ENCODE peak calls at places on chromosomes 16 and 17, in nine cellular contexts. Q is IMR-90, R is colonic mucosa, F is ascending aorta, G is left ventricle myocardium inferior, Z is GM23338, X is testis, Y is mucosa of descending colon, J is A549. W is an unnamed sample. For H3K4me1, the result is how much of the 10 kb centered on the place peaks cover.

GRCh38 chr17:48565024-48565558 is 13.1 kb downstream of the HOXB4 start:
- DNase-seq in Q (no peak), R (no peak), F (no peak), G (no peak), Z (no peak), X (no peak), Y (no peak), J (no peak), W (no peak)

GRCh38 chr17:77424585-77425344 is 284.0 kb downstream of the SEC14L1 start:
- DNase-seq in Q (peak), R (peak), F (peak), G (peak), Z (no peak), X (peak), Y (peak), J (peak), W (peak)

GRCh38 chr16:57191056-57191536 is 5.0 kb downstream of the RSPRY1 start:
- DNase-seq in Q (peak), R (no peak), F (no peak), G (no peak), Z (no peak), X (no peak), Y (no peak), J (no peak), W (no peak)

GRCh38 chr16:17801024-17801423 is 330.3 kb upstream of the XYLT1 start:
- DNase-seq in Q (peak), R (no peak), F (no peak), G (no peak), Z (no peak), X (no peak), Y (no peak), J (no peak), W (no peak)

GRCh38 chr17:4588391-4588790 is 4.1 kb downstream of the SMTNL2 start:
- DNase-seq in Q (no peak), R (no peak), F (no peak), G (peak), Z (no peak), X (no peak), Y (no peak), J (no peak), W (no peak)

GRCh38 chr16:48963306-48963705 is 318.3 kb downstream of the CBLN1 start:
- DNase-seq in Q (peak), R (no peak), F (no peak), G (no peak), Z (no peak), X (no peak), Y (no peak), J (peak), W (no peak)

GRCh38 chr16:89116341-89117238 is 22.9 kb downstream of the ACSF3 start:
- DNase-seq in Q (no peak), R (no peak), F (no peak), G (peak), Z (no peak), X (no peak), Y (peak), J (no peak), W (peak)

GRCh38 chr16:89619880-89620279 is 6.4 kb downstream of the DPEP1 start:
- DNase-seq in Q (no peak), R (no peak), F (no peak), G (no peak), Z (no peak), X (peak), Y (no peak), J (no peak), W (no peak)

GRCh38 chr17:46044286-46044928 is 45.4 kb downstream of the STH start:
- DNase-seq in Q (peak), R (peak), F (peak), G (no peak), Z (peak), X (peak), Y (no peak), J (peak), W (peak)

GRCh38 chr17:42133461-42134041 is 10.9 kb downstream of the HSPB9 start:
- DNase-seq in Q (no peak), R (no peak), F (no peak), G (no peak), Z (no peak), X (no peak), Y (no peak), J (no peak), W (no peak)

GRCh38 chr17:27993161-27993695 is 49.2 kb upstream of the NLK start:
- DNase-seq in Q (no peak), R (no peak), F (no peak), G (no peak), Z (no peak), X (no peak), Y (no peak), J (no peak), W (no peak)

GRCh38 chr16:8869212-8869987 is 594 bp upstream of the CARHSP1 start:
- DNase-seq in Q (no peak), R (no peak), F (no peak), G (no peak), Z (peak), X (no peak), Y (peak), J (no peak), W (no peak)

GRCh38 chr17:29588561-29589411 is 662 bp downstream of the GIT1 start:
- DNase-seq in Q (peak), R (peak), F (no peak), G (no peak), Z (peak), X (peak), Y (peak), J (peak), W (no peak)

GRCh38 chr17:35796942-35797341 is 1.5 kb upstream of the MMP28 start:
- DNase-seq in Q (no peak), R (peak), F (no peak), G (no peak), Z (no peak), X (no peak), Y (no peak), J (no peak), W (no peak)

GRCh38 chr17:79085154-79085920 is 10.7 kb downstream of the ENGASE start:
- DNase-seq in Q (no peak), R (no peak), F (no peak), G (no peak), Z (no peak), X (no peak), Y (no peak), J (no peak), W (no peak)

GRCh38 chr17:20924306-20924705 is 118.5 kb downstream of the USP22 start:
- DNase-seq in Q (no peak), R (no peak), F (no peak), G (no peak), Z (no peak), X (no peak), Y (no peak), J (no peak), W (no peak)
- H3K4me1 ChIP-seq in Q (under half), R (under half), F (under half), G (under half), Z (under half), X (under half), Y (under half), J (under half), W (half or more)

DNA sequence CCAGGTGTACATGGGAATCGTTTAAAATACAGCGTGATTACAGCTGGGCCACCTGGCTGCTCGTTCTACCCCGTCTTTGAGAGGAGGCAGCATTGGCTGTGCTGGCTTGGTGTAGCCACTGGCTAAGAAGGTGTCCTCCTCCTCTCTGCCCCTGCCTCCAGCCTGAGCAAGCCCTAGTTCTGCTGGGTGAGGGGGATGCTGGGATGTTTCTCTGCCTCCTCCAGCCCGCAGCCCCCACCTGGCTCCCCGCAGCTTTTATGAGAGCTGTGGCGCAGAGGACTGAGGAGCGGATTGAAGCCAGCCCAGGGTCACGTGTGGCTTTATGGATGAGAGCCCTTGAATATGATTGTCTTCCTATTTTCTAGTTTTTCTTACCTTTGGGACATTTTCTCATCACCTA is 282.7 kb downstream of the SNX29 start:
- DNase-seq in Q (no peak), R (no peak), F (no peak), G (no peak), Z (no peak), X (no peak), Y (no peak), J (no peak), W (no peak)
- H3K4me1 ChIP-seq in Q (under half), R (under half), F (under half), G (under half), Z (under half), X (under half), Y (under half), J (under half), W (under half)

DNA sequence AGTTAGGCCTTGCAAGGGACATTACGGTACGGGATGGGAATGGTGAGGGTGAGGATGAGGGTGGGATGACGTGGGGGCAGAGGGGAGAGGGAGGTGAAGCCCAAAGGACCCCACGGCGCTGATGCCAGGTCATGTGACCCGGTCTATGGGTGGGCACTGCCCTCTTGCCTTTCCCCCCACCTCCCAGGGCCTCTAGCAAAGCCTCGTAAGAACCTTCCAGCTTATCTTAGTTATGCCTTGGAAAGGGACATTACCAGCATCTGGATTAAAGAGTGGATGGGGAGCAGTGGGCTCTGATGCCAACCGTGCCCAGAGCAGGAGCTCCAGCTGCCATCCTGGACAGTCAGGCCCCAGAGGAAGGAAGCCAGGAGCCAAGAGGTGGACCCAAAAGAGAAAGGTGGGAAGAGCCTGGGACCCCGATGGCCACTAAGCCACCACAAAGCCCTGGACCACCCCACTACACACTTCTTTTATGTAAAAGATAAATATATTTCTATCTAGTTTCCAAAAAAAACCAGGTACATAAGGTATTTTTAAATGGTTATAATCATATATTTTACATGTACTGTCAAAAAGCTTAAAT is 40.9 kb downstream of the TK2 start:
- DNase-seq in Q (no peak), R (no peak), F (peak), G (no peak), Z (no peak), X (no peak), Y (no peak), J (no peak), W (no peak)
- H3K4me1 ChIP-seq in Q (under half), R (under half), F (half or more), G (half or more), Z (under half), X (under half), Y (under half), J (half or more), W (half or more)

DNA sequence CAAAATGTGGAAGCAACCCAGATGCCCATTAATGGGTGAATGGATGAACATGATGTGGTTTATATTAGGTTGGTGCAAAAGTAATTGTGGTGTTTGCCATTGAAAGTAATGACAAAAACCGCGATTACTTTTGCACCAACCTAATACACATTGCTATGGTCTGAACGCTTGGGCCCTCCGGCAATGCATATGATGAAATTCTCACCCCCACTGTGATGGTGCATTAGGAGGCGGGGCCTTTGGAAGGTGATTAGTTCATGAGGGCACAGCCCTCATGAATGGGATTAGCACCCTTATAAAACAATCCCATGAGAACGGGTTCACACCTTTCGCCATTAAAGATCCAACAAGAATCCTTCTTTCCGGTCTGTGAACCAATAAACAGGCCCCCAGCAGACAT is 25.3 kb upstream of the PRM1 start:
- DNase-seq in Q (no peak), R (no peak), F (no peak), G (no peak), Z (no peak), X (no peak), Y (no peak), J (no peak), W (no peak)
- H3K4me1 ChIP-seq in Q (under half), R (under half), F (under half), G (under half), Z (under half), X (under half), Y (under half), J (under half), W (under half)

GRCh38 chr16:85531516-85531915 is 81.6 kb upstream of the GSE1 start:
- DNase-seq in Q (no peak), R (no peak), F (no peak), G (no peak), Z (no peak), X (no peak), Y (no peak), J (no peak), W (no peak)
- H3K4me1 ChIP-seq in Q (under half), R (under half), F (under half), G (half or more), Z (under half), X (under half), Y (under half), J (under half), W (under half)

DNA sequence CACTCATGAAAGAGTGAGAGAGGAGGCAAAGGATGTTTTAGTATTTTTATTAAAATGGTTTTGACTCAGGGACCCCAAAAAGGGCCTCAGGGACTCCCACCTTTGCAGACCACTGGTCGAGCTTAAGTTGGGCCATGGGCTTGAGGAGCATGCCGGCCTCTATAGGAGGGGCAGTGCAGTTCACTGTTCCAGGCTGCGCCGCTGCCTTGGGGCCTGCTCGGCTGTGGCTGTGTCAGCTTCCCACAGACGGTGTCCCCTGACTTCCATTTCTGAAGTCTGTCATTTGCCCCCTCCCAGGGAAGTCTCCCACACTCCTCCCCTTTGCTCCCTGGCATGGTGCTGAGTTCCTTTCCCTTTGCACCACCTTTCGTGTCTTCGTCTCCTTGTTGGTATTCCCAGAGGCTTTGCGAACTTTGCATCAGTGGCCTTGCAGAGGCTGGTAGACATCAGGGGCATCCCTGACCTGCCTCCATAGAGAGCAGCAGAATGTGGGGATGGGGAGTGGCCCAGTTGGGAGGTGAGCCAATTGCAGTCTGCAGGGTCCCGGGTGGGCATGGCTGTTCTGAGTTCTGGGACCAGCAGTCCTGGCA is 17.1 kb downstream of the MPRIP start:
- DNase-seq in Q (no peak), R (no peak), F (peak), G (no peak), Z (no peak), X (no peak), Y (no peak), J (no peak), W (peak)
- H3K4me1 ChIP-seq in Q (under half), R (under half), F (under half), G (half or more), Z (under half), X (under half), Y (under half), J (half or more), W (half or more)

GRCh38 chr16:70704586-70704985 is 18.7 kb upstream of the MTSS2 start:
- DNase-seq in Q (no peak), R (no peak), F (no peak), G (no peak), Z (no peak), X (no peak), Y (no peak), J (no peak), W (peak)
- H3K4me1 ChIP-seq in Q (half or more), R (under half), F (half or more), G (half or more), Z (under half), X (under half), Y (under half), J (half or more), W (half or more)

GRCh38 chr16:25177831-25178688 is 38.7 kb upstream of the AQP8 start:
- DNase-seq in Q (no peak), R (peak), F (no peak), G (no peak), Z (no peak), X (peak), Y (peak), J (no peak), W (no peak)
- H3K4me1 ChIP-seq in Q (under half), R (under half), F (under half), G (under half), Z (under half), X (under half), Y (under half), J (under half), W (under half)

W was measured in tibial artery.